ENCODE peak calls at places on chromosome 9, in six cellular contexts. Z is H4, T is mucosa of descending colon, E is type B pancreatic cell, K is hypothalamus, M is WERI-Rb-1. F is an unnamed sample.

GRCh38 chr9:96031366-96031824 is 155.9 kb downstream of the ERCC6L2 start:
- DNase-seq in Z (peak), T (peak), E (no peak), K (peak), M (no peak), F (no peak)

GRCh38 chr9:98191210-98191609 is 1.2 kb downstream of the CORO2A start:
- DNase-seq in Z (no peak), T (peak), E (no peak), K (no peak), M (no peak), F (no peak)

GRCh38 chr9:133137451-133138231 is 16.6 kb upstream of the RALGDS start:
- DNase-seq in Z (no peak), T (no peak), E (no peak), K (peak), M (no peak), F (no peak)

GRCh38 chr9:97786341-97786740 is 66.7 kb upstream of the FOXE1 start:
- DNase-seq in Z (no peak), T (no peak), E (no peak), K (no peak), M (no peak), F (no peak)

GRCh38 chr9:12923472-12924009 is 148.7 kb downstream of the LURAP1L start:
- DNase-seq in Z (no peak), T (peak), E (no peak), K (no peak), M (no peak), F (no peak)

GRCh38 chr9:119044801-119045200 is 324.4 kb downstream of the BRINP1 start:
- DNase-seq in Z (no peak), T (no peak), E (no peak), K (no peak), M (no peak), F (no peak)

GRCh38 chr9:71925834-71926233 is 14.4 kb downstream of the C9orf85 start:
- DNase-seq in Z (no peak), T (no peak), E (no peak), K (no peak), M (no peak), F (no peak)

GRCh38 chr9:15211160-15211993 is 95.6 kb downstream of the TTC39B start:
- DNase-seq in Z (peak), T (peak), E (no peak), K (peak), M (peak), F (peak)

GRCh38 chr9:107983191-107983603 is 493.6 kb upstream of the KLF4 start:
- DNase-seq in Z (no peak), T (peak), E (no peak), K (no peak), M (no peak), F (no peak)

GRCh38 chr9:6997330-6997729 is 239.6 kb downstream of the KDM4C start:
- DNase-seq in Z (no peak), T (no peak), E (no peak), K (no peak), M (no peak), F (no peak)

GRCh38 chr9:73219985-73220626 is 68.4 kb downstream of the ANXA1 start:
- DNase-seq in Z (peak), T (no peak), E (no peak), K (no peak), M (no peak), F (peak)

GRCh38 chr9:38066907-38067610 is 2.0 kb downstream of the SHB start:
- DNase-seq in Z (no peak), T (peak), E (no peak), K (peak), M (peak), F (no peak)

F was measured in GM12878.